ENCODE peak calls at places on chromosomes 3 and 15, in nine cellular contexts. One of them, this sample, is unnamed.
A peak's percentile ranks its signal among the peaks of the same experiment; 100 is the strongest.

GRCh38 chr15:58201536-58201935 is 63.4 kb downstream of the AQP9 start:
- DNase-seq in heart left ventricle: no peak
- DNase-seq in iPS-NIHi11: no peak
- DNase-seq in M059J: no peak
- DNase-seq in CD8-positive, alpha-beta T cell: no peak
- DNase-seq in stomach: no peak
- DNase-seq in MCF 10A: no peak
- DNase-seq in GM12891: no peak
- DNase-seq in activated CD4-positive, alpha-beta T cell treated with anti-CD3 and anti-CD28 coated beads for 48 hours: no peak
- DNase-seq in this sample: no peak

GRCh38 chr3:86969500-86970189 is 21.3 kb downstream of the VGLL3 start:
- DNase-seq in CD8-positive, alpha-beta T cell: no peak
- DNase-seq in stomach: no peak
- DNase-seq in activated CD4-positive, alpha-beta T cell treated with anti-CD3 and anti-CD28 coated beads for 48 hours: peak; percentile 39
- DNase-seq in heart left ventricle: no peak
- DNase-seq in GM12891: peak; percentile 23
- DNase-seq in M059J: no peak
- DNase-seq in MCF 10A: peak; percentile 79
- DNase-seq in iPS-NIHi11: peak; percentile 69
- DNase-seq in this sample: peak; percentile 53

GRCh38 chr15:75723171-75723846 is 10.7 kb upstream of the CSPG4 start:
- DNase-seq in stomach: no peak
- DNase-seq in MCF 10A: no peak
- DNase-seq in activated CD4-positive, alpha-beta T cell treated with anti-CD3 and anti-CD28 coated beads for 48 hours: no peak
- DNase-seq in heart left ventricle: no peak
- DNase-seq in CD8-positive, alpha-beta T cell: no peak
- DNase-seq in GM12891: no peak
- DNase-seq in iPS-NIHi11: no peak
- DNase-seq in M059J: no peak
- DNase-seq in this sample: no peak

GRCh38 chr3:11465744-11466611 is 177.7 kb downstream of the VGLL4 start:
- DNase-seq in GM12891: no peak
- DNase-seq in iPS-NIHi11: no peak
- DNase-seq in CD8-positive, alpha-beta T cell: no peak
- DNase-seq in M059J: peak; percentile 31
- DNase-seq in activated CD4-positive, alpha-beta T cell treated with anti-CD3 and anti-CD28 coated beads for 48 hours: no peak
- DNase-seq in stomach: no peak
- DNase-seq in MCF 10A: peak; percentile 40
- DNase-seq in heart left ventricle: peak; percentile 70
- DNase-seq in this sample: no peak

GRCh38 chr15:60344987-60345386 is 52.8 kb downstream of the ANXA2 start:
- DNase-seq in CD8-positive, alpha-beta T cell: no peak
- DNase-seq in iPS-NIHi11: no peak
- DNase-seq in MCF 10A: no peak
- DNase-seq in heart left ventricle: no peak
- DNase-seq in stomach: no peak
- DNase-seq in GM12891: no peak
- DNase-seq in M059J: no peak
- DNase-seq in activated CD4-positive, alpha-beta T cell treated with anti-CD3 and anti-CD28 coated beads for 48 hours: no peak
- DNase-seq in this sample: no peak

GRCh38 chr3:12190221-12190807 is 31.6 kb upstream of the TIMP4 start:
- DNase-seq in activated CD4-positive, alpha-beta T cell treated with anti-CD3 and anti-CD28 coated beads for 48 hours: no peak
- DNase-seq in M059J: no peak
- DNase-seq in iPS-NIHi11: no peak
- DNase-seq in heart left ventricle: no peak
- DNase-seq in MCF 10A: no peak
- DNase-seq in CD8-positive, alpha-beta T cell: no peak
- DNase-seq in GM12891: no peak
- DNase-seq in stomach: no peak
- DNase-seq in this sample: no peak

GRCh38 chr3:18900994-18901393 is 247.3 kb upstream of the KCNH8 start:
- DNase-seq in stomach: no peak
- DNase-seq in MCF 10A: no peak
- DNase-seq in CD8-positive, alpha-beta T cell: no peak
- DNase-seq in GM12891: no peak
- DNase-seq in heart left ventricle: no peak
- DNase-seq in iPS-NIHi11: no peak
- DNase-seq in activated CD4-positive, alpha-beta T cell treated with anti-CD3 and anti-CD28 coated beads for 48 hours: no peak
- DNase-seq in M059J: no peak
- DNase-seq in this sample: no peak

GRCh38 chr3:193085655-193086054 is 155.4 kb upstream of the PLAAT1 start:
- DNase-seq in stomach: no peak
- DNase-seq in M059J: no peak
- DNase-seq in GM12891: no peak
- DNase-seq in MCF 10A: no peak
- DNase-seq in CD8-positive, alpha-beta T cell: no peak
- DNase-seq in heart left ventricle: no peak
- DNase-seq in iPS-NIHi11: no peak
- DNase-seq in activated CD4-positive, alpha-beta T cell treated with anti-CD3 and anti-CD28 coated beads for 48 hours: no peak
- DNase-seq in this sample: no peak

GRCh38 chr3:105369501-105370371 is 3.0 kb downstream of the ALCAM start:
- DNase-seq in GM12891: no peak
- DNase-seq in activated CD4-positive, alpha-beta T cell treated with anti-CD3 and anti-CD28 coated beads for 48 hours: peak; percentile 42
- DNase-seq in stomach: peak; percentile 79
- DNase-seq in iPS-NIHi11: peak; percentile 22
- DNase-seq in CD8-positive, alpha-beta T cell: peak; percentile 4
- DNase-seq in MCF 10A: peak; percentile 77
- DNase-seq in M059J: peak; percentile 86
- DNase-seq in heart left ventricle: peak; percentile 36
- DNase-seq in this sample: no peak

GRCh38 chr15:46034755-46035154 is 399.9 kb downstream of the SQOR start:
- DNase-seq in heart left ventricle: no peak
- DNase-seq in stomach: no peak
- DNase-seq in MCF 10A: no peak
- DNase-seq in iPS-NIHi11: no peak
- DNase-seq in activated CD4-positive, alpha-beta T cell treated with anti-CD3 and anti-CD28 coated beads for 48 hours: no peak
- DNase-seq in M059J: peak; percentile 9
- DNase-seq in CD8-positive, alpha-beta T cell: no peak
- DNase-seq in GM12891: no peak
- DNase-seq in this sample: no peak